ENCODE peak calls at places on chromosomes 11 and 22, in ten cellular contexts. V is AG08396; I is CD14-positive monocyte; U is H7; E is stimulated activated naive CD8-positive, alpha-beta T cell treated with anti-CD3 and anti-CD28 coated beads, Interleukin-15, Interleukin-2, amounts not matched to agents 100 U/mL and 50 U/mL, for 24 hours; N is frontal cortex; H is mucosa of gallbladder; K is Daoy; C is NCI-H226; W is lower leg skin. T is an unnamed sample.

GRCh38 chr11:93663021-93663420 is 1.5 kb downstream of the CEP295 start:
- DNase-seq in V (no peak), I (no peak), U (no peak), E (no peak), N (no peak), H (no peak), K (no peak), C (no peak), W (no peak), T (no peak)

GRCh38 chr11:116930177-116930576 is 92.8 kb upstream of the APOA1 start:
- DNase-seq in V (peak), I (no peak), U (no peak), E (peak), N (no peak), H (peak), K (no peak), C (peak), W (no peak), T (no peak)

GRCh38 chr22:26565181-26565580 is 24.8 kb downstream of the TPST2 start:
- DNase-seq in V (no peak), I (no peak), U (no peak), E (no peak), N (no peak), H (no peak), K (no peak), C (no peak), W (no peak), T (peak)

GRCh38 chr11:76788661-76789442 is 5.7 kb downstream of the TSKU start:
- DNase-seq in V (no peak), I (peak), U (peak), E (no peak), N (peak), H (peak), K (peak), C (no peak), W (peak), T (peak)

GRCh38 chr11:44630511-44631210 is 65.2 kb downstream of the CD82 start:
- DNase-seq in V (peak), I (no peak), U (peak), E (no peak), N (no peak), H (peak), K (no peak), C (no peak), W (peak), T (peak)

GRCh38 chr22:38984224-38984623 is 2.1 kb downstream of the APOBEC3B start:
- DNase-seq in V (no peak), I (no peak), U (no peak), E (no peak), N (no peak), H (no peak), K (no peak), C (no peak), W (no peak), T (no peak)

GRCh38 chr11:18384157-18384641 is 10.2 kb upstream of the LDHA start:
- DNase-seq in V (peak), I (no peak), U (no peak), E (no peak), N (no peak), H (peak), K (peak), C (peak), W (peak), T (peak)

GRCh38 chr22:23579280-23579679 is 810 bp downstream of the IGLL1 start:
- DNase-seq in V (no peak), I (no peak), U (peak), E (no peak), N (no peak), H (no peak), K (no peak), C (no peak), W (no peak), T (no peak)

GRCh38 chr11:79198898-79199250 is 242.0 kb downstream of the TENM4 start:
- DNase-seq in V (peak), I (no peak), U (no peak), E (no peak), N (no peak), H (no peak), K (peak), C (peak), W (no peak), T (no peak)

GRCh38 chr22:32206774-32207758 is 2.2 kb upstream of the RFPL2 start:
- DNase-seq in V (no peak), I (no peak), U (peak), E (peak), N (no peak), H (peak), K (peak), C (no peak), W (no peak), T (no peak)

GRCh38 chr11:102253018-102253775 is 64.1 kb upstream of the BIRC3 start:
- DNase-seq in V (no peak), I (no peak), U (peak), E (no peak), N (no peak), H (peak), K (no peak), C (peak), W (no peak), T (no peak)

GRCh38 chr11:3189193-3189843 is 24.2 kb upstream of the OSBPL5 start:
- DNase-seq in V (no peak), I (no peak), U (peak), E (no peak), N (no peak), H (no peak), K (no peak), C (no peak), W (peak), T (no peak)

GRCh38 chr22:39317084-39317755 is 2.2 kb downstream of the RPL3 start:
- DNase-seq in V (no peak), I (no peak), U (peak), E (peak), N (no peak), H (no peak), K (no peak), C (no peak), W (no peak), T (no peak)

GRCh38 chr11:91067666-91068065 is 844.8 kb upstream of the CHORDC1 start:
- DNase-seq in V (no peak), I (no peak), U (no peak), E (no peak), N (no peak), H (no peak), K (no peak), C (no peak), W (no peak), T (no peak)

GRCh38 chr11:10533323-10533722 is 7.7 kb downstream of the RNF141 start:
- DNase-seq in V (no peak), I (no peak), U (no peak), E (no peak), N (no peak), H (no peak), K (no peak), C (no peak), W (no peak), T (no peak)

GRCh38 chr11:72685560-72686480 is 11.6 kb upstream of the PDE2A start:
- DNase-seq in V (peak), I (no peak), U (no peak), E (peak), N (no peak), H (peak), K (no peak), C (no peak), W (no peak), T (peak)

GRCh38 chr11:2699531-2700414 is at the start of gene KCNQ1OT1:
- DNase-seq in V (peak), I (peak), U (peak), E (peak), N (peak), H (peak), K (peak), C (peak), W (peak), T (peak)

GRCh38 chr22:20099099-20099711 is 16.7 kb upstream of the RANBP1 start:
- DNase-seq in V (no peak), I (no peak), U (no peak), E (no peak), N (no peak), H (no peak), K (no peak), C (no peak), W (no peak), T (peak)

GRCh38 chr11:131033151-131033651 is 116.9 kb upstream of the SNX19 start:
- DNase-seq in V (peak), I (no peak), U (no peak), E (no peak), N (no peak), H (no peak), K (peak), C (no peak), W (no peak), T (peak)

GRCh38 chr11:13090228-13090708 is 81.2 kb downstream of the RASSF10 start:
- DNase-seq in V (no peak), I (no peak), U (no peak), E (no peak), N (no peak), H (no peak), K (no peak), C (no peak), W (no peak), T (no peak)

GRCh38 chr11:12806113-12806512 is 131.9 kb downstream of the TEAD1 start:
- DNase-seq in V (no peak), I (no peak), U (no peak), E (no peak), N (no peak), H (no peak), K (no peak), C (no peak), W (no peak), T (no peak)

GRCh38 chr11:86548278-86548917 is 124.0 kb downstream of the ME3 start:
- DNase-seq in V (peak), I (no peak), U (no peak), E (no peak), N (no peak), H (no peak), K (no peak), C (peak), W (no peak), T (no peak)

GRCh38 chr11:65212226-65212801 is 30.6 kb downstream of the CAPN1 start:
- DNase-seq in V (no peak), I (no peak), U (peak), E (no peak), N (no peak), H (no peak), K (no peak), C (no peak), W (peak), T (no peak)

GRCh38 chr22:28442264-28442950 is 237.2 kb downstream of the TTC28 start:
- DNase-seq in V (peak), I (peak), U (peak), E (peak), N (peak), H (peak), K (peak), C (peak), W (peak), T (peak)

GRCh38 chr11:94134651-94135512 is 6.2 kb downstream of the PANX1 start:
- DNase-seq in V (peak), I (peak), U (no peak), E (peak), N (no peak), H (peak), K (peak), C (peak), W (peak), T (peak)

GRCh38 chr11:47659273-47659672 is 16.9 kb upstream of the MTCH2 start:
- DNase-seq in V (no peak), I (no peak), U (no peak), E (no peak), N (no peak), H (no peak), K (no peak), C (no peak), W (no peak), T (no peak)

GRCh38 chr11:65551572-65552398 is 6.4 kb downstream of the LTBP3 start:
- DNase-seq in V (no peak), I (no peak), U (peak), E (peak), N (no peak), H (peak), K (no peak), C (no peak), W (no peak), T (peak)